ENCODE peak calls at places on chromosomes 11 and 22, in seven cellular contexts. P is CD4-positive, alpha-beta T cell; E is CD4-positive, alpha-beta memory T cell; L is right lobe of liver; O is AG04450; C is tibial nerve; W is mammary epithelial cell. F is an unnamed sample.

GRCh38 chr22:41181349-41182241 is 23.5 kb upstream of the L3MBTL2 start:
- DNase-seq in C (no peak), W (peak; percentile 59), P (no peak), O (no peak), E (no peak), L (no peak), F (no peak)

GRCh38 chr11:36469063-36469462 is 41.0 kb downstream of the TRAF6 start:
- DNase-seq in C (no peak), P (no peak), O (no peak), L (no peak), W (no peak), E (no peak), F (no peak)

GRCh38 chr22:30492144-30492543 is 13.4 kb downstream of the SEC14L4 start:
- DNase-seq in C (no peak), L (peak; percentile 38), O (no peak), P (no peak), E (no peak), W (no peak), F (no peak)

GRCh38 chr11:114219559-114220349 is 76.4 kb upstream of the NNMT start:
- DNase-seq in E (no peak), P (no peak), C (no peak), W (no peak), O (no peak), L (no peak), F (no peak)

GRCh38 chr11:34105957-34106504 is 602 bp downstream of the NAT10 start:
- DNase-seq in P (no peak), L (no peak), C (no peak), O (no peak), E (no peak), W (no peak), F (no peak)

GRCh38 chr11:32379714-32380113 is 55.6 kb downstream of the WT1 start:
- DNase-seq in W (no peak), C (no peak), O (no peak), P (no peak), L (no peak), E (no peak), F (no peak)

GRCh38 chr11:120306519-120307242 is 18.4 kb upstream of the TLCD5 start:
- DNase-seq in W (peak; percentile 89), L (no peak), P (no peak), E (no peak), C (no peak), O (peak; percentile 63), F (no peak)

GRCh38 chr11:16825091-16825490 is 86.6 kb downstream of the C11orf58 start:
- DNase-seq in L (no peak), O (no peak), E (no peak), W (no peak), C (no peak), P (no peak), F (no peak)

GRCh38 chr22:38131399-38131798 is 20.9 kb upstream of the BAIAP2L2 start:
- DNase-seq in L (no peak), E (no peak), C (no peak), O (no peak), P (no peak), W (no peak), F (no peak)

GRCh38 chr11:95375881-95376280 is 144.9 kb upstream of the SESN3 start:
- DNase-seq in W (peak; percentile 61), P (no peak), L (no peak), E (no peak), O (peak; percentile 8), C (no peak), F (no peak)

GRCh38 chr11:43643898-43644625 is 36.5 kb upstream of the HSD17B12 start:
- DNase-seq in E (peak; percentile 86), W (peak; percentile 76), C (peak; percentile 65), O (peak; percentile 32), L (peak; percentile 88), P (peak; percentile 81), F (peak; percentile 94)

GRCh38 chr11:43638717-43639116 is 41.8 kb upstream of the HSD17B12 start:
- DNase-seq in P (no peak), O (no peak), E (no peak), L (no peak), C (no peak), W (no peak), F (no peak)

GRCh38 chr11:43644626-43645299 is 35.8 kb upstream of the HSD17B12 start:
- DNase-seq in P (no peak), W (peak; percentile 4), L (no peak), C (no peak), E (no peak), O (no peak), F (no peak)

GRCh38 chr11:43639224-43639623 is 41.3 kb upstream of the HSD17B12 start:
- DNase-seq in E (no peak), W (no peak), C (no peak), P (no peak), O (no peak), L (no peak), F (no peak)

DNA sequence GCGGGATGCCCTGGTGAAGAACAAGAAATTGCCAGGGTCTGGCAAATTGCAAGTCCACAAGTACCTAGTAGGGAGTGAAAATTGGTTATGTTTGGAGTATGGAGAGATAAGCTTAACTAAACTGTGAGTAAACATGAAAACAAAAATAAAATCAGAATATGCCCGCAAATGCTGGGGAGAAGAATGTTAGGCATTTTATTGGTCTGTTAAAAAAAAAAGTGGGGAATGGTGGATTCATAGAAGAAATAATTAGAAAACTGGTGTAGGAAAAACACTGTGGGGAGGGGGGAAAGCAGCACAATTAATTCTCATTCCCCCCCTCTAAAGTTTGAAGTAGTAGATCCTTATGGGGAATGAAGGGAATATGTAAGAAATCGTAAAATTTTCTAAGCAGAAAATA is 40.6 kb upstream of the HSD17B12 start:
- DNase-seq in O (no peak), W (no peak), L (no peak), E (no peak), C (no peak), P (no peak), F (no peak)
- H3K27me3 ChIP-seq in O (peaks cover 10% of the 10 kb centered on the region), W (peaks cover 2% of the 10 kb centered on the region), L (no peaks in the 10 kb centered on the region), E (peaks cover 20% of the 10 kb centered on the region), C (peaks cover 37% of the 10 kb centered on the region), P (peaks cover 37% of the 10 kb centered on the region), F (peaks cover 28% of the 10 kb centered on the region)

GRCh38 chr22:27080191-27080590 is 422.8 kb downstream of the MIAT start:
- DNase-seq in L (no peak), P (no peak), E (no peak), C (no peak), W (no peak), O (no peak), F (no peak)

GRCh38 chr22:27074016-27074415 is 416.6 kb downstream of the MIAT start:
- DNase-seq in E (no peak), L (no peak), O (no peak), W (no peak), C (no peak), P (no peak), F (no peak)

GRCh38 chr22:27075028-27075678 is 417.8 kb downstream of the MIAT start:
- DNase-seq in L (no peak), C (no peak), E (no peak), W (no peak), O (no peak), P (no peak), F (no peak)

DNA sequence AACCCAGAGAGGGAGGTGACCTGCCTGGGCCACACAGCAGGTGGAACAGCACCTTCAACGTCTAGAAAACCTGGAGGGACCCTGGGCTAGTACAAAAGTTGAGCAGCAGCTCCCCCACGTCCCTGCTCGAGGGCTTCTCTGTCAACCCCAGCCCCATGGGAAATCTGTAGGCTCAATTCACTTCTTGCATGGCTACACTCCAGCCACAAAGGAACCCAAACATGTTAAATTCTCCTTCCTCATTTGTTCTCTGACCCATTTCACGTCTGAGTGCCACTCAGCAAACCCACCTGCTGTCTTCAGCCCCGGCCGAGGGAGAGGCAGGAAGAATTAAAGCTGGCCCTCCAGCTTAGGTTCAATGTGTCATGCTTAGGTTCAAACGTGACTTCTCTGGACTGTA is 418.5 kb downstream of the MIAT start:
- DNase-seq in C (no peak), E (no peak), O (no peak), P (no peak), L (no peak), W (no peak), F (no peak)
- H3K27me3 ChIP-seq in C (peaks cover 5% of the 10 kb centered on the region), E (no peaks in the 10 kb centered on the region), O (peaks cover 34% of the 10 kb centered on the region), P (peaks cover 3% of the 10 kb centered on the region), L (no peaks in the 10 kb centered on the region), W (no peaks in the 10 kb centered on the region), F (no peaks in the 10 kb centered on the region)

DNA sequence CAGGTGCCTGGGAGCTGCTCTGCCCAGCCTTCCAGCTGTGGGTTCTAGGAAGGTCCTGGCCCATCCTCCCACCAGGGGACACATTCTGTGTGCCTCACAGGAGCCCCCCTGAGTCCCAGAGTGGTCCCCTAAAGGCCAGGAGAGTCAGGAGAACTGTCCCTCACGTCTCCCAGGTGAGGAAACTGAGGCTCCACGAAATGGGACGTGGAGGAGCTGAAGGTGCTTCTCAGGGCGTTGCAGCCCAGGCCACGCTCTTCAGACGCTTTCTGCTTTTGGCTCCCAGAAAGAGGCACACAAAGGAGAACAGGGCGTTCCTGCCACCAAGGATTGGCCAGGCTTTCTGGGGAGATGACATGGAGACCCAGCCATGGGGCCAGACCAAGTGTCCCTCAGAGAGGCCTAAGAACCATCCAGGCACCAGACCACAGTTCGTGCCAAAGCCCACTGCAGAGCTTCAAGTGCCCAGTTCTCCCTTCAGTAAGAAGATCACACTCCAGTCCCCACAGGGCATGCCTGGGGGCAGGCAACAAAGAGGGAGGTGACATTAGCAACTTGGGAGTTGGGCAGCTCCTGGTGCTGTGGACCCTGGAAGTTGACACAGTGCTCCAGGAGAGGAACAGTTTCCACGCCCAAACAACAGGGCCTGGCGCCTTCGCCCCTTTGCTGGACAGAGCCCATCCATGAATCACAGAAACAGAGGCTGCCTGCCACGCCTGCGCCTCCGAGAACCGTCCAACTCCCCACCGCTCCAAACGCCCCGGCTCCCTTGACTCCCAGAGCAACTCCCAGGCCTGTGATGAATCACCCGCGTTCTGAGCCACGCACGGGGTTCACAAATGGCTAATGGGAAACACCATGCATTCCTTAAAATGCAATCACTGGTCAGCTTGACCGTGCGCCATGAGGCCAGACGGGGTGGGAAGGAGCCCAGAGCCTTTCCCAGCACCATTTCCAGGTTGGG is 589.2 kb downstream of the BRD1 start:
- DNase-seq in P (no peak), E (no peak), C (no peak), L (no peak), O (no peak), W (no peak), F (no peak)
- H3K27me3 ChIP-seq in P (no peaks in the 10 kb centered on the region), E (no peaks in the 10 kb centered on the region), C (no peaks in the 10 kb centered on the region), L (no peaks in the 10 kb centered on the region), O (no peaks in the 10 kb centered on the region), W (no peaks in the 10 kb centered on the region), F (no peaks in the 10 kb centered on the region)

GRCh38 chr11:72643547-72643946 is 30.7 kb downstream of the PDE2A start:
- DNase-seq in W (peak; percentile 78), P (no peak), E (no peak), O (no peak), C (no peak), L (no peak), F (no peak)
- H3K27me3 ChIP-seq in W (peaks cover 5% of the 10 kb centered on the region), P (peaks cover 21% of the 10 kb centered on the region), E (peaks cover 11% of the 10 kb centered on the region), O (peaks cover 38% of the 10 kb centered on the region), C (peaks cover 34% of the 10 kb centered on the region), L (no peaks in the 10 kb centered on the region), F (peaks cover 11% of the 10 kb centered on the region)

GRCh38 chr11:61581030-61581928 is at the start of gene SYT7:
- DNase-seq in O (peak; percentile 96), L (peak; percentile 95), C (peak; percentile 90), E (peak; percentile 99), W (peak; percentile 96), P (peak; percentile 91), F (peak; percentile 83)
- H3K27me3 ChIP-seq in O (peaks cover 64% of the 10 kb centered on the region), L (no peaks in the 10 kb centered on the region), C (peaks cover 36% of the 10 kb centered on the region), E (peaks cover 7% of the 10 kb centered on the region), W (peaks cover 12% of the 10 kb centered on the region), P (peaks cover 27% of the 10 kb centered on the region), F (peaks cover 13% of the 10 kb centered on the region)